ENCODE peak calls at places on chromosomes 3 and 15, in eight cellular contexts. C is germinal center; H is stimulated activated CD8-positive, alpha-beta memory T cell treated with anti-CD3 and anti-CD28 coated beads, Interleukin-7, amount 100 ng/mL, for 4 hours; T is NCI-H510A; G is fibroblast of the conjunctiva; E is kidney tubule cell; I is HT1080; P is activated gamma-delta T cell. X is an unnamed sample.

GRCh38 chr3:175270199-175270837 is 411.2 kb downstream of the NAALADL2 start:
- DNase-seq in C (no peak), H (no peak), T (no peak), G (no peak), E (no peak), I (no peak), P (no peak), X (no peak)

GRCh38 chr15:53710906-53711305 is 48.6 kb downstream of the WDR72 start:
- DNase-seq in C (no peak), H (no peak), T (no peak), G (no peak), E (peak), I (no peak), P (no peak), X (no peak)

GRCh38 chr3:48240000-48240710 is 749 bp upstream of the ZNF589 start:
- DNase-seq in C (no peak), H (no peak), T (no peak), G (no peak), E (no peak), I (no peak), P (no peak), X (no peak)

GRCh38 chr3:36904641-36905040 is 40.2 kb downstream of the TRANK1 start:
- DNase-seq in C (no peak), H (no peak), T (no peak), G (no peak), E (peak), I (no peak), P (no peak), X (peak)

GRCh38 chr15:46126581-46126980 is 491.8 kb downstream of the SQOR start:
- DNase-seq in C (no peak), H (no peak), T (no peak), G (no peak), E (no peak), I (peak), P (no peak), X (no peak)

GRCh38 chr15:81190922-81191507 is 5.7 kb upstream of the IL16 start:
- DNase-seq in C (no peak), H (no peak), T (no peak), G (no peak), E (no peak), I (no peak), P (no peak), X (no peak)

GRCh38 chr3:25508901-25509300 is 80.8 kb downstream of the RARB start:
- DNase-seq in C (no peak), H (no peak), T (no peak), G (no peak), E (peak), I (peak), P (no peak), X (peak)

GRCh38 chr3:113953677-113954076 is 5.9 kb downstream of the ZDHHC23 start:
- DNase-seq in C (no peak), H (no peak), T (no peak), G (no peak), E (no peak), I (peak), P (no peak), X (no peak)

GRCh38 chr3:127547761-127548605 is 42.5 kb downstream of the TPRA1 start:
- DNase-seq in C (peak), H (peak), T (peak), G (peak), E (peak), I (peak), P (peak), X (peak)

GRCh38 chr15:68732451-68732850 is 88.2 kb downstream of the ANP32A start:
- DNase-seq in C (no peak), H (no peak), T (no peak), G (no peak), E (no peak), I (no peak), P (no peak), X (no peak)

GRCh38 chr3:7752005-7752404 is 749.6 kb upstream of the LMCD1 start:
- DNase-seq in C (no peak), H (no peak), T (no peak), G (no peak), E (no peak), I (no peak), P (no peak), X (no peak)

GRCh38 chr15:50828610-50829206 is 63.2 kb upstream of the SPPL2A start:
- DNase-seq in C (no peak), H (no peak), T (no peak), G (peak), E (peak), I (peak), P (no peak), X (peak)

GRCh38 chr15:50773389-50773788 is 7.9 kb upstream of the SPPL2A start:
- DNase-seq in C (no peak), H (no peak), T (no peak), G (no peak), E (no peak), I (no peak), P (no peak), X (no peak)

GRCh38 chr3:129040579-129041300 is 19.8 kb upstream of the GP9 start:
- DNase-seq in C (no peak), H (no peak), T (no peak), G (no peak), E (no peak), I (no peak), P (no peak), X (no peak)

GRCh38 chr3:61637088-61638051 is 76.0 kb downstream of the PTPRG start:
- DNase-seq in C (peak), H (no peak), T (no peak), G (no peak), E (peak), I (no peak), P (no peak), X (no peak)

GRCh38 chr15:51801391-51801835 is 28.0 kb upstream of the TMOD3 start:
- DNase-seq in C (peak), H (no peak), T (no peak), G (no peak), E (peak), I (peak), P (no peak), X (peak)

GRCh38 chr3:186909078-186909853 is 21.1 kb upstream of the ST6GAL1 start:
- DNase-seq in C (no peak), H (peak), T (no peak), G (no peak), E (no peak), I (peak), P (no peak), X (no peak)

GRCh38 chr15:68802373-68802772 is 18.3 kb downstream of the ANP32A start:
- DNase-seq in C (no peak), H (no peak), T (no peak), G (no peak), E (no peak), I (no peak), P (no peak), X (no peak)

GRCh38 chr3:184562875-184563568 is 1.4 kb downstream of the EPHB3 start:
- DNase-seq in C (no peak), H (no peak), T (no peak), G (no peak), E (no peak), I (no peak), P (no peak), X (no peak)

GRCh38 chr15:65916664-65917406 is 47.5 kb downstream of the RAB11A start:
- DNase-seq in C (peak), H (no peak), T (peak), G (peak), E (peak), I (peak), P (no peak), X (peak)

GRCh38 chr3:195036203-195037016 is 234.5 kb downstream of the XXYLT1 start:
- DNase-seq in C (no peak), H (no peak), T (no peak), G (no peak), E (no peak), I (no peak), P (no peak), X (no peak)

GRCh38 chr3:130963444-130963843 is 63.2 kb downstream of the ASTE1 start:
- DNase-seq in C (no peak), H (no peak), T (no peak), G (no peak), E (no peak), I (no peak), P (no peak), X (no peak)

GRCh38 chr15:68312701-68313204 is 35.2 kb downstream of the FEM1B start:
- DNase-seq in C (no peak), H (no peak), T (no peak), G (no peak), E (no peak), I (no peak), P (no peak), X (peak)

GRCh38 chr3:196215493-196215892 is 841 bp upstream of the SLC51A start:
- DNase-seq in C (no peak), H (no peak), T (no peak), G (no peak), E (no peak), I (no peak), P (no peak), X (no peak)

X was measured in RKO.